ENCODE peak calls at places on chromosomes 12 and 14, in ten cellular contexts. T is H1, S is stomach, J is transverse colon, P is GM12878, E is breast epithelium, R is HepG2, B is sigmoid colon, Z is HCT116, L is spleen. Y is an unnamed sample.

GRCh38 chr12:46453428-46453827 is 80.9 kb upstream of the SLC38A2 start:
- DNase-seq in Z (no peak), B (no peak), P (no peak), L (no peak), J (no peak), S (no peak), E (no peak), R (no peak), T (no peak), Y (no peak)

GRCh38 chr12:12837025-12837872 is 24.1 kb downstream of the DDX47 start:
- DNase-seq in T (peak; percentile 51), B (no peak), P (no peak), S (peak; percentile 36), R (peak; percentile 37), Z (peak; percentile 67), J (peak; percentile 72), L (no peak), E (no peak), Y (peak; percentile 29)

GRCh38 chr14:85471744-85472143 is 58.2 kb upstream of the FLRT2 start:
- DNase-seq in P (no peak), L (no peak), S (no peak), T (no peak), J (no peak), R (peak; percentile 77), Z (no peak), E (no peak), B (no peak), Y (peak; percentile 26)

GRCh38 chr14:89841855-89842254 is 112.7 kb downstream of the EFCAB11 start:
- DNase-seq in J (no peak), S (no peak), B (no peak), P (no peak), E (no peak), T (no peak), R (no peak), Z (no peak), L (no peak), Y (no peak)

GRCh38 chr14:87998414-87998813 is 5.4 kb upstream of the GALC start:
- DNase-seq in L (no peak), J (no peak), P (no peak), T (no peak), E (no peak), S (no peak), Z (no peak), R (no peak), B (no peak), Y (no peak)

GRCh38 chr12:53340398-53340797 is 4.2 kb upstream of the SP7 start:
- DNase-seq in E (no peak), P (no peak), B (no peak), L (no peak), T (no peak), J (no peak), R (no peak), Z (no peak), S (no peak), Y (no peak)

GRCh38 chr12:125983784-125984510 is 918.7 kb downstream of the AACS start:
- DNase-seq in J (no peak), Z (no peak), L (no peak), T (peak; percentile 82), R (no peak), P (no peak), S (no peak), E (no peak), B (no peak), Y (no peak)

GRCh38 chr12:110269622-110270124 is 11.4 kb upstream of the ATP2A2 start:
- DNase-seq in E (no peak), L (no peak), Z (no peak), S (no peak), J (no peak), P (no peak), B (peak; percentile 72), R (no peak), T (no peak), Y (peak; percentile 20)

GRCh38 chr12:19575307-19576243 is 136.3 kb downstream of the AEBP2 start:
- DNase-seq in L (no peak), B (peak; percentile 75), T (no peak), E (no peak), P (no peak), Z (peak; percentile 18), J (no peak), S (peak; percentile 39), R (peak; percentile 1), Y (no peak)

GRCh38 chr14:20680363-20680762 is 4.0 kb upstream of the RNASE4 start:
- DNase-seq in E (no peak), L (no peak), Z (no peak), B (no peak), R (no peak), T (no peak), P (no peak), J (no peak), S (no peak), Y (no peak)
- H3K4me3 ChIP-seq in E (no peak overlapping the region), L (peak overlapping the region; percentile 88), Z (no peak overlapping the region), B (no peak overlapping the region), R (peak overlapping the region; percentile 89), T (peak overlapping the region; percentile 96), P (peak overlapping the region; percentile 73), J (peak overlapping the region; percentile 77), S (no peak overlapping the region), Y (no peak overlapping the region)

GRCh38 chr14:55130194-55130550 is 1.1 kb downstream of the LGALS3 start:
- DNase-seq in R (peak; percentile 34), Z (no peak), L (no peak), J (no peak), B (no peak), S (peak; percentile 44), P (no peak), E (no peak), T (no peak), Y (no peak)

GRCh38 chr14:55128386-55129085 is 516 bp upstream of the LGALS3 start:
- DNase-seq in B (no peak), Z (no peak), P (no peak), S (no peak), T (no peak), E (no peak), L (no peak), J (no peak), R (no peak), Y (no peak)

GRCh38 chr14:55129086-55129427 is at the start of gene LGALS3:
- DNase-seq in L (peak; percentile 92), P (no peak), T (no peak), B (peak; percentile 86), S (peak; percentile 87), R (no peak), Z (no peak), J (peak; percentile 88), E (peak; percentile 73), Y (peak; percentile 96)

GRCh38 chr14:55127491-55127951 is 1.5 kb upstream of the LGALS3 start:
- DNase-seq in P (no peak), J (peak; percentile 63), Z (no peak), T (no peak), E (no peak), R (no peak), B (no peak), L (no peak), S (no peak), Y (no peak)

GRCh38 chr14:55129428-55130193 is 559 bp downstream of the LGALS3 start:
- DNase-seq in P (no peak), E (peak; percentile 79), R (peak; percentile 29), L (peak; percentile 90), Z (no peak), B (peak; percentile 88), S (peak; percentile 70), T (peak; percentile 78), J (peak; percentile 59), Y (peak; percentile 89)
- TF ChIP-seq POLR2AphosphoS5 in P (peak; percentile 50), E (peak; percentile 20), R (no peak), L (peak; percentile 67), Z (no peak), B (peak; percentile 71), S (no peak), T (no peak), J (no peak), Y (peak; percentile 19)

GRCh38 chr14:76951149-76951548 is 77.4 kb downstream of the IRF2BPL start:
- DNase-seq in E (no peak), B (no peak), P (no peak), T (no peak), L (no peak), S (no peak), J (no peak), R (no peak), Z (no peak), Y (no peak)

GRCh38 chr14:76954371-76954770 is 74.1 kb downstream of the IRF2BPL start:
- DNase-seq in B (no peak), L (no peak), T (no peak), E (no peak), J (no peak), P (no peak), Z (no peak), S (no peak), R (no peak), Y (no peak)

GRCh38 chr14:76955575-76956252 is 72.8 kb downstream of the IRF2BPL start:
- DNase-seq in P (peak; percentile 66), B (no peak), R (peak; percentile 59), S (no peak), E (no peak), L (peak; percentile 86), J (no peak), Z (no peak), T (no peak), Y (peak; percentile 66)

GRCh38 chr14:76954791-76955190 is 73.7 kb downstream of the IRF2BPL start:
- DNase-seq in B (no peak), Z (no peak), P (no peak), R (no peak), S (no peak), T (no peak), L (no peak), E (no peak), J (no peak), Y (no peak)

DNA sequence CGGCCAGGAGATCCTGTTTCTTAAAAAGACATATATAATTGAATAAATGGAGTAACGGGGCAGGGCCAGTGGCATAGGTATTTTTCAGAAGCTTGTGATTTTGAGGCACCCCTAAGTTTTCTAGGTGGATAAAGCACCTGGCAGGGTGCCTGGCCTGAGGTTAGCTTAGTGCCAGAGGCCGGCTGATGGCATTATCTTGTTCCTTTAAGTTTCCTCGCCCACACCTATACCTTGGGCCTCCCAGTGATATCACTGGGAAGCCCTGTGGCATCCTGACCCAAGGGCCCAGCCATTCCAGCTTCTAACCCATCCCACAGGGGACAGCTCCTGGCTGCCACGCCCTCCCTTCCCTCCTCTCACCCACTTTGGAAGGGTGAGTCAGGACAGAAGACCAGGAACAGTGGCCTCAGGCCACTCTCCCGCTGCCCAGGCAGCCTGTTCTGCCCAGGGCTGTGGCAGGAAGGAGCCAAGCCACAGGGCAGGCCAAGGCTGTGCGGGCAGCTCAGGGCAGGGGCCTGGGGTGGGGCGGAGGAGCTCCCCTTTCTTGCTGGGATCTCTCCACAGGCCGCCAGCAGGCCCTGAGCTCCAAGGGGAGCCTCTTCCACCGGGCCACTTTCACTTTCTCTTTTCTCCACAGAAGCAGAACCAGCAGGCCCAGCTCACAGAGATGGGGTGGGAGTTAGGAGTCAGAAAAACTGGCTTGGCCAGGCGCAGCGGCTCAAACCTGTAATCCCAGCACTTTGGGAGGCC is 75.1 kb downstream of the IRF2BPL start:
- DNase-seq in E (peak; percentile 79), P (no peak), R (peak; percentile 45), B (peak; percentile 90), S (peak; percentile 83), T (no peak), L (peak; percentile 90), Z (peak; percentile 81), J (peak; percentile 71), Y (peak; percentile 87)
- TF ChIP-seq POLR2A in E (no peak), P (peak; percentile 37), R (no peak), B (no peak), S (no peak), T (no peak), L (no peak), Z (peak; percentile 50), J (peak; percentile 47), Y (no peak)

DNA sequence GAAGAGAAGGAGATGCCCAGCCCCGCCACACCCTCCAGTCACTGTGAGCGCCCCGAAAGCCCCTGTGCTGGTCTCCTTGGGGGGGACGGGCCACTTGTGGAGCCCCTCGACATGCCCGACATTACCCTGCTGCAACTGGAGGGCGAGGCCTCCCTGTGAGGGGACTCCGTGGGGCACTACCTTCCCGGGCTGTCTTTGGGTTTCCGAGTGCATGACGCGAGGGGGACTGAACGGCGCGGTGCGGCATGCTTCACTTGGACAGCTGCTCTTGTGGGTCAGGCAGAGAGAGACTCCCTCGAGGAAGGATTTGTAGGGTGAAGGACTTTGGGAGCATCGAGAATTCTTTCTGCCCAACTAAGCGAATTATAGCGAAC is 1.1 kb downstream of the CCDC184 start:
- DNase-seq in J (no peak), P (no peak), E (no peak), B (no peak), R (no peak), L (no peak), Z (no peak), S (no peak), T (no peak), Y (no peak)
- H3K4me3 ChIP-seq in J (peak overlapping the region; percentile 62), P (no peak overlapping the region), E (peak overlapping the region; percentile 88), B (peak overlapping the region; percentile 46), R (no peak overlapping the region), L (peak overlapping the region; percentile 92), Z (no peak overlapping the region), S (peak overlapping the region; percentile 82), T (peak overlapping the region; percentile 80), Y (peak overlapping the region; percentile 63)

Y was measured in upper lobe of left lung.